ENCODE peak calls at places on chromosomes 11 and 22, in nine cellular contexts. L is IMR-90; K is endothelial cell; Y is activated naive CD4-positive, alpha-beta T cell treated with Interleukin-2 at 50 U/mL for 16 hours; B is mesenchymal stem cell; E is adrenal gland; V is Peyer's patch; S is NCI-H1105 treated with DMSO at 0.1 percent for 48 hours; O is A172. P is an unnamed sample.

GRCh38 chr11:87081358-87081757 is 43.6 kb downstream of the TMEM135 start:
- DNase-seq in K (no peak), Y (no peak), O (no peak), S (no peak), E (no peak), L (no peak), B (no peak), V (no peak), P (no peak)

GRCh38 chr11:11701070-11701469 is 79.3 kb upstream of the GALNT18 start:
- DNase-seq in E (no peak), V (no peak), S (no peak), B (no peak), Y (no peak), K (no peak), L (peak; percentile 24), O (peak; percentile 76), P (no peak)

GRCh38 chr22:26606611-26607010 is 11.2 kb downstream of the CRYBB1 start:
- DNase-seq in B (peak; percentile 41), E (no peak), L (peak; percentile 84), Y (no peak), O (peak; percentile 65), V (no peak), S (no peak), K (no peak), P (no peak)

GRCh38 chr11:1082346-1082727 is 7.7 kb downstream of the MUC2 start:
- DNase-seq in B (no peak), O (no peak), L (no peak), K (no peak), Y (no peak), V (peak; percentile 51), E (no peak), S (no peak), P (no peak)

GRCh38 chr22:49724893-49725489 is 102.7 kb downstream of the BRD1 start:
- DNase-seq in L (peak; percentile 20), Y (peak; percentile 75), K (peak; percentile 92), O (peak; percentile 11), E (peak; percentile 50), S (peak; percentile 55), V (peak; percentile 63), B (peak; percentile 29), P (peak; percentile 33)

GRCh38 chr11:132590554-132590953 is 941.7 kb downstream of the OPCML start:
- DNase-seq in L (no peak), E (no peak), K (no peak), S (no peak), O (no peak), Y (no peak), V (no peak), B (peak; percentile 42), P (no peak)

GRCh38 chr11:30511408-30511807 is 74.7 kb downstream of the MPPED2 start:
- DNase-seq in K (no peak), Y (no peak), S (no peak), V (no peak), B (no peak), L (no peak), E (no peak), O (no peak), P (no peak)

GRCh38 chr22:20802922-20803553 is 29.1 kb downstream of the SERPIND1 start:
- DNase-seq in E (no peak), B (no peak), Y (no peak), S (no peak), L (no peak), V (no peak), K (no peak), O (no peak), P (no peak)

GRCh38 chr11:12090061-12090572 is 20.3 kb upstream of the MICAL2 start:
- DNase-seq in S (no peak), K (no peak), E (no peak), V (peak; percentile 62), Y (no peak), O (peak; percentile 92), L (peak; percentile 61), B (no peak), P (no peak)

GRCh38 chr22:25405854-25406509 is 158.5 kb upstream of the GRK3 start:
- DNase-seq in K (no peak), V (no peak), E (no peak), L (no peak), O (no peak), Y (no peak), B (no peak), S (no peak), P (no peak)

GRCh38 chr11:116422976-116423375 is 349.8 kb downstream of the BUD13 start:
- DNase-seq in K (peak; percentile 26), V (no peak), E (no peak), L (no peak), O (no peak), B (no peak), S (no peak), Y (no peak), P (no peak)

GRCh38 chr22:31241200-31241599 is 29.1 kb downstream of the LIMK2 start:
- DNase-seq in V (no peak), S (no peak), L (peak; percentile 26), E (no peak), Y (no peak), K (no peak), B (peak; percentile 55), O (peak; percentile 58), P (no peak)

GRCh38 chr11:35963911-35964310 is 20.0 kb downstream of the LDLRAD3 start:
- DNase-seq in S (no peak), K (no peak), Y (no peak), B (no peak), V (no peak), E (no peak), L (no peak), O (no peak), P (no peak)

GRCh38 chr11:76670475-76671235 is at the start of gene LRRC32:
- DNase-seq in K (peak; percentile 67), E (peak; percentile 63), V (peak; percentile 65), B (no peak), S (no peak), Y (peak; percentile 37), O (no peak), L (no peak), P (no peak)

GRCh38 chr11:13260196-13260962 is 17.2 kb upstream of the BMAL1 start:
- DNase-seq in S (no peak), Y (no peak), O (peak; percentile 33), E (no peak), V (no peak), K (no peak), L (no peak), B (peak; percentile 9), P (no peak)

GRCh38 chr11:69992943-69993694 is 85.0 kb upstream of the ANO1 start:
- DNase-seq in E (no peak), L (no peak), B (no peak), Y (no peak), O (no peak), S (no peak), K (no peak), V (peak; percentile 67), P (no peak)

GRCh38 chr11:133303262-133303661 is 229.0 kb downstream of the OPCML start:
- DNase-seq in K (no peak), S (no peak), L (no peak), Y (no peak), V (no peak), B (no peak), E (no peak), O (no peak), P (no peak)

GRCh38 chr11:96748639-96749370 is 359.0 kb downstream of the JRKL start:
- DNase-seq in E (no peak), Y (no peak), O (peak; percentile 52), L (peak; percentile 46), V (no peak), S (no peak), K (no peak), B (peak; percentile 49), P (no peak)

GRCh38 chr11:106399075-106399500 is 321.6 kb downstream of the AASDHPPT start:
- DNase-seq in Y (no peak), S (no peak), L (peak; percentile 100), B (peak; percentile 98), K (no peak), V (no peak), O (peak; percentile 95), E (no peak), P (no peak)

GRCh38 chr11:14299921-14300320 is 59.1 kb downstream of the RRAS2 start:
- DNase-seq in E (no peak), V (no peak), B (no peak), Y (no peak), O (no peak), S (no peak), L (no peak), K (no peak), P (no peak)

GRCh38 chr22:47628477-47629272 is 866.2 kb downstream of the TBC1D22A start:
- DNase-seq in V (no peak), O (no peak), B (no peak), Y (no peak), K (no peak), L (no peak), S (no peak), E (no peak), P (no peak)

GRCh38 chr11:72413914-72414628 is 20.3 kb downstream of the CLPB start:
- DNase-seq in Y (peak; percentile 75), S (peak; percentile 89), O (peak; percentile 78), E (peak; percentile 88), K (peak; percentile 80), L (peak; percentile 76), B (peak; percentile 79), V (peak; percentile 88), P (peak; percentile 51)

GRCh38 chr11:121472310-121472709 is 19.5 kb upstream of the SORL1-AS1 start:
- DNase-seq in S (no peak), E (no peak), L (no peak), O (no peak), B (no peak), K (no peak), V (no peak), Y (no peak), P (no peak)

GRCh38 chr11:105142167-105142566 is 2.6 kb upstream of the CARD18 start:
- DNase-seq in E (no peak), L (no peak), Y (no peak), K (no peak), V (no peak), B (no peak), S (no peak), O (no peak), P (no peak)

GRCh38 chr11:114285599-114285998 is 10.6 kb upstream of the NNMT start:
- DNase-seq in B (peak; percentile 52), V (no peak), E (no peak), Y (no peak), O (peak; percentile 38), K (no peak), S (no peak), L (peak; percentile 58), P (no peak)

GRCh38 chr22:41576877-41577276 is 12.8 kb downstream of the PMM1 start:
- DNase-seq in S (no peak), V (peak; percentile 64), B (peak; percentile 67), K (peak; percentile 74), Y (peak; percentile 20), E (peak; percentile 71), O (peak; percentile 16), L (peak; percentile 52), P (no peak)

GRCh38 chr11:72727521-72727920 is 24.7 kb downstream of the ARAP1 start:
- DNase-seq in E (no peak), Y (no peak), B (no peak), L (no peak), O (no peak), V (no peak), K (no peak), S (no peak), P (no peak)

GRCh38 chr22:16925407-16925966 is 82.5 kb downstream of the GAB4 start:
- DNase-seq in V (no peak), B (no peak), S (no peak), O (no peak), L (no peak), E (no peak), K (no peak), Y (no peak), P (no peak)

GRCh38 chr22:41286639-41287091 is 678 bp upstream of the RANGAP1 start:
- DNase-seq in E (no peak), V (no peak), O (no peak), B (no peak), K (peak; percentile 14), S (peak; percentile 18), L (peak; percentile 38), Y (peak; percentile 48), P (peak; percentile 32)

GRCh38 chr11:34653031-34653430 is 32.1 kb downstream of the EHF start:
- DNase-seq in L (no peak), V (no peak), K (no peak), Y (no peak), O (no peak), S (no peak), E (no peak), B (no peak), P (no peak)

GRCh38 chr11:45289369-45289768 is 3.2 kb upstream of the SYT13 start:
- DNase-seq in S (no peak), E (no peak), O (peak; percentile 85), K (no peak), L (peak; percentile 65), Y (no peak), B (peak; percentile 73), V (no peak), P (no peak)

P was measured in T follicular helper cell.